ENCODE peak calls at places on chromosome 12, in seven cellular contexts. V is mesenchymal stem cell; Z is psoas muscle; J is IMR-90; T is MM.1S; B is body of pancreas; Y is CD4-positive, alpha-beta memory T cell. Q is an unnamed sample.

GRCh38 chr12:4506870-4507269 is 31.8 kb upstream of the RAD51AP1 start:
- DNase-seq in V (peak; percentile 72), Z (no peak), J (peak; percentile 84), T (peak; percentile 81), B (no peak), Y (peak; percentile 70), Q (peak; percentile 85)

GRCh38 chr12:88156075-88156654 is 14.1 kb downstream of the TMTC3 start:
- DNase-seq in V (no peak), Z (no peak), J (no peak), T (no peak), B (no peak), Y (no peak), Q (no peak)

GRCh38 chr12:168201-168600 is 45.8 kb downstream of the SLC6A12 start:
- DNase-seq in V (no peak), Z (no peak), J (no peak), T (no peak), B (no peak), Y (no peak), Q (no peak)

GRCh38 chr12:20513189-20513588 is 144.9 kb downstream of the PDE3A start:
- DNase-seq in V (no peak), Z (no peak), J (no peak), T (no peak), B (no peak), Y (no peak), Q (no peak)

GRCh38 chr12:72632286-72632685 is 360.1 kb downstream of the TRHDE start:
- DNase-seq in V (peak; percentile 2), Z (no peak), J (peak; percentile 65), T (no peak), B (no peak), Y (no peak), Q (no peak)

GRCh38 chr12:22353615-22354325 is 19.3 kb upstream of the ST8SIA1 start:
- DNase-seq in V (no peak), Z (no peak), J (no peak), T (no peak), B (no peak), Y (no peak), Q (no peak)

GRCh38 chr12:132986885-132987225 is 688 bp downstream of the ZNF26 start:
- DNase-seq in V (no peak), Z (no peak), J (peak; percentile 27), T (no peak), B (no peak), Y (no peak), Q (no peak)

GRCh38 chr12:78470354-78471195 is 394.0 kb upstream of the SYT1 start:
- DNase-seq in V (peak; percentile 45), Z (no peak), J (peak; percentile 60), T (peak; percentile 60), B (peak; percentile 11), Y (no peak), Q (no peak)

GRCh38 chr12:90899456-90900182 is 55.4 kb downstream of the CCER1 start:
- DNase-seq in V (peak; percentile 30), Z (no peak), J (peak; percentile 64), T (no peak), B (no peak), Y (no peak), Q (no peak)

GRCh38 chr12:81759215-81759991 is at the start of gene PPFIA2:
- DNase-seq in V (peak; percentile 27), Z (peak; percentile 17), J (peak; percentile 4), T (peak; percentile 52), B (peak; percentile 18), Y (peak; percentile 21), Q (no peak)

GRCh38 chr12:6468283-6468575 is 2.2 kb downstream of the VAMP1 start:
- DNase-seq in V (peak; percentile 15), Z (no peak), J (peak; percentile 62), T (no peak), B (no peak), Y (no peak), Q (no peak)

GRCh38 chr12:118103231-118103600 is 595 bp downstream of the VSIG10 start:
- DNase-seq in V (no peak), Z (peak; percentile 16), J (peak; percentile 7), T (no peak), B (no peak), Y (no peak), Q (no peak)

GRCh38 chr12:49519574-49519936 is 19.3 kb upstream of the KCNH3 start:
- DNase-seq in V (no peak), Z (no peak), J (no peak), T (no peak), B (no peak), Y (no peak), Q (no peak)

GRCh38 chr12:49511410-49511809 is 27.4 kb upstream of the KCNH3 start:
- DNase-seq in V (no peak), Z (no peak), J (no peak), T (no peak), B (no peak), Y (no peak), Q (no peak)

GRCh38 chr12:49518914-49519573 is 19.8 kb upstream of the KCNH3 start:
- DNase-seq in V (peak; percentile 58), Z (no peak), J (peak; percentile 62), T (no peak), B (no peak), Y (no peak), Q (no peak)

GRCh38 chr12:49512541-49512940 is 26.3 kb upstream of the KCNH3 start:
- DNase-seq in V (no peak), Z (no peak), J (no peak), T (no peak), B (no peak), Y (no peak), Q (no peak)

GRCh38 chr12:49515266-49515665 is 23.6 kb upstream of the KCNH3 start:
- DNase-seq in V (peak; percentile 78), Z (no peak), J (peak; percentile 90), T (no peak), B (no peak), Y (no peak), Q (no peak)
- H3K4me1 ChIP-seq in V (peaks cover 7% of the 10 kb centered on the region), Z (no peaks in the 10 kb centered on the region), J (peaks cover 5% of the 10 kb centered on the region), T (no peaks in the 10 kb centered on the region), B (no peaks in the 10 kb centered on the region), Y (no peaks in the 10 kb centered on the region), Q (no peaks in the 10 kb centered on the region)

DNA sequence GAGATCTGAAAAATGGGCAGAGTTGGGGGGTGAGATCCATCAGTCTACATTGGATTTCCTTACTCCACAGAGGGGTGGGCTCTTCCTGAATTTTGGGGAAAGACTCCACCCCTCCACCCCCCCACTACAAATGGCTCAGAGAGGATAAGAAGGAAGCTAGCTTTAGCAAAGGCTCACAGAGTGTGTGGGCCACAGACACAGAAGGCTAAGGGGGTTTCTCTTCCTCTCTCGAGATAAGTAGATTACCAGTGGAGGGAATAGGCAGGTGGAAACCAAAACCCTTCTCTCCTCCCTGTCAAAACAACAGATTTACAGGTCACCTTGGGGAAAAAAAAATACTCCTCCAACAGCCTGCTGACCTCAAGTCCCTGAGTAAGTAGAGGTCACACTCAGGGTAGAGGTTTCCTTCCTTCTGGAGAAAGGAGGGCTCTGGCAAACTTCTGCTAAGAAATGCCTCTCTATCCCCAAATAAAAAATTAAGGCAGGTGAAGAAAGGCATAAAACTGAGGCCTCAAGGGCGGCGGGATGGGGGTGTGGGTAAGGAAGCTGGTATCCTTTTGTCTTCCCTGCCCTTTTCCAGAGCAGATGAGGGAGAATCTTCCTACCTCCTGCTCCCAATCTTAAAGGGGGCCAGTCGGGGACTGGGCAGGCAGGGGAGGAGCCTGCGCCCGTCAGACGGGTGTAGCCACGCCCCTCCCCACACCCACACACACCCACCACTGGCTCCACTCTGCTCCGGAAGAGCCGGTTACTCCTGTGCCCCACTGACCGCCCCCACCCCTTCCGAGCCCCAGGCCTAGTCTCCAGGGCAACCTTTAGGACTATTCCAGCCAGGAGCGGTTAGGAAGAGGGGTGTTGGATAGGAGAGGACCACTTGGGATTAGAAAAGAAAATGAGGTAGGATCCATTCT is 1.9 kb upstream of the BAZ2A start:
- DNase-seq in V (peak; percentile 58), Z (peak; percentile 74), J (peak; percentile 30), T (peak; percentile 50), B (peak; percentile 68), Y (peak; percentile 22), Q (peak; percentile 57)
- H3K4me1 ChIP-seq in V (peaks cover 30% of the 10 kb centered on the region), Z (peaks cover 50% of the 10 kb centered on the region), J (peaks cover 14% of the 10 kb centered on the region), T (peaks cover 33% of the 10 kb centered on the region), B (peaks cover 63% of the 10 kb centered on the region), Y (peaks cover 73% of the 10 kb centered on the region), Q (peaks cover 77% of the 10 kb centered on the region)

GRCh38 chr12:68867606-68868005 is 59.6 kb downstream of the MDM2 start:
- DNase-seq in V (no peak), Z (no peak), J (no peak), T (peak; percentile 2), B (no peak), Y (no peak), Q (no peak)

GRCh38 chr12:68865399-68866154 is 57.6 kb downstream of the MDM2 start:
- DNase-seq in V (no peak), Z (no peak), J (no peak), T (no peak), B (no peak), Y (no peak), Q (no peak)

GRCh38 chr12:68870011-68870410 is 62.0 kb downstream of the MDM2 start:
- DNase-seq in V (no peak), Z (no peak), J (no peak), T (no peak), B (no peak), Y (no peak), Q (no peak)

GRCh38 chr12:68870443-68870842 is 62.5 kb downstream of the MDM2 start:
- DNase-seq in V (no peak), Z (no peak), J (no peak), T (peak; percentile 1), B (no peak), Y (no peak), Q (no peak)

DNA sequence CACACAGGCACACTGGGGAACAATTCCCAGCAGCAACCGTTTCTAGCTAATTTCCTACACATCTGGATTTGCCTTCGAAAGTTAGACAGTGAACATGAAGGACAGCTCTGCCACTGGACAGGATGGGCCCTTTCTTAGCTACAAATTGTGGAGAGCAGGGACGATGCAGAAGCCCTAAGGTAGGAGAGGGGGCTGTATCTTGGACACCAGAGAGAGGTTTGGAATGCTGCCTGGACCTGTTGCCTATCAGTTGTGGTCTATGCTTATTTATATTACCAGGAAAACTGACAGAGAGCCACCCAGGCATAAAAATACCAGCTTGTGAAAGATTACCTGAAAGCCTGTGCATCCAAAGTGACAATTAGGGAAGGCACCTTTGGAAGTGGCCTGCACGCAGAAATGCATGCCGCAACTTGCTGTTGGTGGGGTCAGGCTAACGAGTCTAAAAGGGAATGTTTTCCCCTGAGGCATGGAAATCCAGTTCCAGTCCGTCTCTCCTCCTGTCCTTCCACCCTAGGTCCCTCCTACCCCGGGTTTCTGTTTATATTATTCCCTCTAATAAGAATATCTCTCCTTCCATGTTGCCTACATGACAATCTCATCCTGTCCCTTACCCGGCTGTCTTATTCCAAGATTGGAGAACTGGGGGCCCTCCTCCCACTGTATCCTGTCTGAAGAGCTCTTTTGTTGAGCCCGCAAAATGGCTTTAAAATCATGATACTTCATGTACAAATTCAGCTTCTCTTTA is 60.2 kb downstream of the MDM2 start:
- DNase-seq in V (no peak), Z (no peak), J (no peak), T (no peak), B (no peak), Y (no peak), Q (no peak)
- H3K4me1 ChIP-seq in V (no peaks in the 10 kb centered on the region), Z (no peaks in the 10 kb centered on the region), J (no peaks in the 10 kb centered on the region), T (peaks cover 9% of the 10 kb centered on the region), B (peaks cover 4% of the 10 kb centered on the region), Y (no peaks in the 10 kb centered on the region), Q (no peaks in the 10 kb centered on the region)

DNA sequence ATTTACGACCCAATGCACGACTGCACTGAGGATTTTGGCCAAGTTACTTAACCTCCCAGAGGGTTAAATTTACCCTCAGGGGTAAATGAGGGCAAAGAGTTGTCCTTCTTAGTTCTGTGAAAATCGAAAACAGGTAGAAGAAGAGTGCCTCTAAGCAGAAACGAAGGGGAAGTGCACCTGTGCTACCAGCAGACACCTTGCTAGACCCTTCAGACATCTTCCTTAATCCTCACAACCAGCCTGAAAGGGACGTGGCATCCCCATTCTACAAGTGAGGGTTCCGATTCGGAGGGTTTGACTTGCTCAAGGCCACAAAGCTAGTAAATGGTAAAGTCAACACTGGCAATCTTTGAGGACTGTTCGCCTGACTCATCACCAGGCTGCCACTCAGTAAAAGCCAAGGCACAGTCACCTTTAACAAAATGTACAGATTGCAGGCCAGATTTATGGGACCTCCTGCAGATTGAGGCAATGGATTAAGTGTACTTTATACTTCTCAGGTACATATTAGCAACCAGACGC is 1.6 kb downstream of the GSG1 start:
- DNase-seq in V (peak; percentile 74), Z (no peak), J (peak; percentile 46), T (peak; percentile 64), B (no peak), Y (peak; percentile 24), Q (peak; percentile 38)
- H3K4me1 ChIP-seq in V (peaks cover 11% of the 10 kb centered on the region), Z (peaks cover 6% of the 10 kb centered on the region), J (peaks cover 38% of the 10 kb centered on the region), T (peaks cover 40% of the 10 kb centered on the region), B (peaks cover 25% of the 10 kb centered on the region), Y (peaks cover 40% of the 10 kb centered on the region), Q (peaks cover 34% of the 10 kb centered on the region)

Q was measured in CD4-positive, CD25-positive, alpha-beta regulatory T cell.